ENCODE peak calls at places on chromosome 1, in five cellular contexts. Q is GM20000, I is GM06990, B is type B pancreatic cell, A is SK-N-SH. Y is an unnamed sample.

GRCh38 chr1:107076846-107077245 is 20.4 kb downstream of the PRMT6 start:
- DNase-seq in B (no peak), I (no peak), Q (no peak), A (no peak), Y (no peak)

GRCh38 chr1:109425902-109426277 is 358 bp downstream of the PSMA5 start:
- DNase-seq in Q (no peak), I (no peak), B (no peak), A (no peak), Y (peak)

GRCh38 chr1:107183011-107183410 is 42.2 kb downstream of the NTNG1 start:
- DNase-seq in I (no peak), B (no peak), A (no peak), Q (no peak), Y (peak)

GRCh38 chr1:22452401-22452963 is 831 bp downstream of the ZBTB40 start:
- DNase-seq in A (no peak), Q (peak), B (no peak), I (no peak), Y (no peak)

GRCh38 chr1:89831462-89832113 is 10.8 kb downstream of the LRRC8D start:
- DNase-seq in A (no peak), Q (no peak), B (no peak), I (no peak), Y (no peak)

GRCh38 chr1:155893389-155894142 is 17.6 kb downstream of the RIT1 start:
- DNase-seq in Q (no peak), B (no peak), I (no peak), A (no peak), Y (peak)

GRCh38 chr1:180250499-180250770 is 20.4 kb downstream of the LHX4 start:
- DNase-seq in A (no peak), Q (no peak), I (no peak), B (no peak), Y (no peak)

GRCh38 chr1:175845985-175846384 is 102.6 kb upstream of the TNR start:
- DNase-seq in Q (no peak), A (no peak), I (no peak), B (no peak), Y (no peak)

GRCh38 chr1:54407957-54408700 is 1.9 kb upstream of the SSBP3 start:
- DNase-seq in A (no peak), Q (no peak), B (no peak), I (no peak), Y (peak)

GRCh38 chr1:59901770-59902388 is 24.7 kb downstream of the CYP2J2 start:
- DNase-seq in Q (no peak), B (no peak), I (no peak), A (no peak), Y (no peak)

GRCh38 chr1:46490603-46491499 is 1.2 kb downstream of the DMBX1 start:
- DNase-seq in I (no peak), Q (no peak), B (no peak), A (no peak), Y (no peak)

GRCh38 chr1:81978945-81979344 is 178.2 kb downstream of the ADGRL2 start:
- DNase-seq in A (no peak), B (no peak), I (no peak), Q (no peak), Y (no peak)

GRCh38 chr1:104132386-104132973 is 382.8 kb downstream of the AMY1C start:
- DNase-seq in Q (peak), B (no peak), A (peak), I (no peak), Y (no peak)

GRCh38 chr1:164765557-164765956 is 206.6 kb downstream of the PBX1 start:
- DNase-seq in Q (no peak), I (no peak), B (no peak), A (no peak), Y (peak)

GRCh38 chr1:153447498-153448170 is 12.8 kb downstream of the S100A7 start:
- DNase-seq in A (no peak), I (no peak), Q (no peak), B (no peak), Y (peak)

GRCh38 chr1:227935826-227936225 is 11.9 kb downstream of the WNT9A start:
- DNase-seq in B (no peak), I (no peak), Q (no peak), A (no peak), Y (no peak)

GRCh38 chr1:68570859-68571258 is 74.0 kb upstream of the DEPDC1 start:
- DNase-seq in I (no peak), B (no peak), A (no peak), Q (no peak), Y (no peak)

GRCh38 chr1:54279457-54279856 is 79.5 kb downstream of the MRPL37 start:
- DNase-seq in I (no peak), A (no peak), Q (no peak), B (no peak), Y (no peak)

GRCh38 chr1:167454304-167454928 is 63.9 kb downstream of the CD247 start:
- DNase-seq in Q (no peak), A (no peak), I (no peak), B (no peak), Y (no peak)

GRCh38 chr1:228459091-228459993 is 27.8 kb upstream of the RNF187 start:
- DNase-seq in B (peak), I (peak), A (peak), Q (peak), Y (peak)

GRCh38 chr1:39969531-39970270 is 14.8 kb downstream of the MFSD2A start:
- DNase-seq in Q (no peak), I (no peak), A (no peak), B (no peak), Y (peak)

GRCh38 chr1:26317612-26318337 is at the start of gene CD52:
- DNase-seq in B (no peak), Q (peak), A (no peak), I (peak), Y (no peak)

GRCh38 chr1:23417570-23417969 is 7.0 kb downstream of the TCEA3 start:
- DNase-seq in I (no peak), Q (no peak), B (no peak), A (peak), Y (peak)

GRCh38 chr1:53589043-53589887 is 130.1 kb downstream of the DMRTB1 start:
- DNase-seq in A (peak), Q (no peak), I (no peak), B (peak), Y (no peak)

GRCh38 chr1:218874313-218874712 is 299.4 kb upstream of the LYPLAL1 start:
- DNase-seq in A (no peak), I (no peak), B (no peak), Q (no peak), Y (peak)

GRCh38 chr1:76336951-76337371 is 262.4 kb downstream of the ST6GALNAC3 start:
- DNase-seq in Q (no peak), I (no peak), B (peak), A (peak), Y (peak)

GRCh38 chr1:175225805-175226129 is 33.2 kb upstream of the KIAA0040 start:
- DNase-seq in Q (no peak), A (no peak), I (no peak), B (no peak), Y (no peak)

GRCh38 chr1:83741751-83742150 is 257.2 kb downstream of the TTLL7 start:
- DNase-seq in B (no peak), Q (no peak), I (no peak), A (no peak), Y (no peak)

GRCh38 chr1:87331319-87332269 is 2.9 kb downstream of the LMO4 start:
- DNase-seq in I (peak), Q (peak), B (peak), A (peak), Y (peak)
- TF ChIP-seq CTCF in I (peak), Q (no peak), B (peak), A (peak), Y (peak)

GRCh38 chr1:221993444-221993948 is 251.6 kb upstream of the DUSP10 start:
- DNase-seq in A (no peak), I (no peak), B (no peak), Q (no peak), Y (no peak)
- TF ChIP-seq CTCF in A (peak), I (no peak), B (no peak), Q (no peak), Y (peak)

GRCh38 chr1:226424228-226425003 is 16.5 kb upstream of the PARP1 start:
- DNase-seq in A (peak), Q (peak), B (no peak), I (no peak), Y (peak)
- TF ChIP-seq CTCF in A (peak), Q (peak), B (peak), I (peak), Y (peak)

DNA sequence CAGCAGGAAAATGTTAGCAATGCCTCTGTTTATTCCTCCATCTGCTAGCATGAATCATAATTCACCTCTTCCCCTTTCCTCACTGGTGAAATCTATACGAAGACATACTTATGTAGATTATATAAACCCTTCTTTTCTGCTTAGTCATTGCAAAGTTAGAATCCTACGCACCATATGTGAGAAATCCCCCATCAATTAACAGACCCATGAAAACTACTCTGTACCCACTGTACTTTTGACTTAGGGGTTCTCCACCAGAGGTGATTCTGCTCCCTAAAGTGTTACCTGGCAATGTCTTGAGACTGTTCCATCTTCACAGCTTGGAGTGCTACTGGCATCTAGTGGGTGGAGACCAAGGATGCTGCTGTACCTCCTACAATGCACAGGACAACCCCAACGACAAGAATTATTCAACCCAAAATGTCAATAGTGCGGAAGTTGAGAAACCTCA is 49.6 kb upstream of the KCTD3 start:
- DNase-seq in Q (no peak), I (no peak), A (no peak), B (no peak), Y (peak)
- TF ChIP-seq CTCF in Q (no peak), I (no peak), A (peak), B (peak), Y (peak)

GRCh38 chr1:33468559-33468958 is 3.9 kb upstream of the ZSCAN20 start:
- DNase-seq in B (no peak), I (no peak), Q (no peak), A (no peak), Y (no peak)

GRCh38 chr1:33471416-33471815 is 1.0 kb upstream of the ZSCAN20 start:
- DNase-seq in B (no peak), I (no peak), Q (no peak), A (no peak), Y (no peak)

GRCh38 chr1:33470495-33471012 is 1.9 kb upstream of the ZSCAN20 start:
- DNase-seq in I (peak), Q (peak), B (no peak), A (peak), Y (peak)

GRCh38 chr1:33468011-33468410 is 4.4 kb upstream of the ZSCAN20 start:
- DNase-seq in A (no peak), Q (no peak), B (no peak), I (no peak), Y (no peak)

DNA sequence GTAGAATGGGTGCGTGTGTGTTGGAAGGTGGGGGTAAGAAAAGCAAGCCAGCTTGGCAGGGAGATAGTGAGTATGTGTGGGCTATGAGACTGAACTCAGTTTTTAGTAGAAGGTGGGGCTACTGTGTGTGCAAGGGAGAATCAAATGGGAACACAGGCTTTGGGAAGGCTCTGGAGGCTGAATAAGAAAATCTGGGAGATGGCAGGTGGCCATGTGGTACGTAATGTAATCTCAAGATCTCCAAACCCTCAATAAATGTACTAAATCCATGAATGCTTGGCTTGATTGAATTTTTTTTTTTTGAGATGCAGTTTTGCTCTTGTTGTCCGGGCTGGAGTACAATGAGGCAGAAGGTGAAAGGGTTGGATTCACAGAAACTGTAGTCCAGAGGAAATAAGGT is 3.5 kb upstream of the ZSCAN20 start:
- DNase-seq in B (no peak), I (no peak), Q (no peak), A (no peak), Y (no peak)
- TF ChIP-seq CTCF in B (no peak), I (no peak), Q (no peak), A (no peak), Y (no peak)

GRCh38 chr1:150210086-150210485 is 25.8 kb downstream of the ANP32E start:
- DNase-seq in A (no peak), I (no peak), Q (no peak), B (no peak), Y (no peak)

GRCh38 chr1:150210741-150211140 is 25.2 kb downstream of the ANP32E start:
- DNase-seq in Q (no peak), A (no peak), B (no peak), I (no peak), Y (no peak)

GRCh38 chr1:150212070-150212469 is 23.8 kb downstream of the ANP32E start:
- DNase-seq in A (no peak), Q (no peak), B (no peak), I (no peak), Y (no peak)

GRCh38 chr1:150213170-150214098 is 22.5 kb downstream of the ANP32E start:
- DNase-seq in I (peak), B (peak), A (peak), Q (peak), Y (peak)
- TF ChIP-seq CTCF in I (peak), B (peak), A (peak), Q (no peak), Y (peak)

GRCh38 chr1:160837558-160838205 is 25.0 kb downstream of the CD244 start:
- DNase-seq in B (no peak), I (peak), A (peak), Q (peak), Y (no peak)
- TF ChIP-seq CTCF in B (no peak), I (peak), A (no peak), Q (peak), Y (no peak)

GRCh38 chr1:30111431-30111830 is 612.0 kb downstream of the MATN1 start:
- DNase-seq in B (no peak), I (no peak), A (peak), Q (peak), Y (peak)
- TF ChIP-seq CTCF in B (peak), I (peak), A (peak), Q (peak), Y (peak)

Y was measured in fibroblast of villous mesenchyme.